ENCODE peak calls at places on chromosomes 16 and 17, in seven cellular contexts. H is sigmoid colon, F is stomach, I is ovary, P is esophagus muscularis mucosa, K is H1, A is A549. T is an unnamed sample.

GRCh38 chr17:78716814-78717393 is 65.2 kb downstream of the CYTH1 start:
- DNase-seq in P (no peak), K (peak), F (peak), I (peak), H (peak), A (peak), T (peak)

GRCh38 chr17:50480142-50480764 is 1.6 kb downstream of the RSAD1 start:
- DNase-seq in P (no peak), F (no peak), H (no peak), I (no peak), A (no peak), K (no peak), T (no peak)

GRCh38 chr16:66416981-66417700 is 10.0 kb upstream of the BEAN1 start:
- DNase-seq in P (no peak), F (no peak), H (no peak), I (no peak), A (no peak), K (no peak), T (no peak)

GRCh38 chr17:50169121-50169764 is 3.4 kb downstream of the SGCA start:
- DNase-seq in I (peak), F (no peak), K (peak), P (no peak), A (peak), H (no peak), T (no peak)

GRCh38 chr16:55323637-55324490 is at the start of gene IRX6:
- DNase-seq in F (no peak), P (no peak), K (peak), A (peak), H (no peak), I (peak), T (no peak)

GRCh38 chr16:27618611-27619380 is 68.9 kb downstream of the KATNIP start:
- DNase-seq in I (no peak), P (no peak), F (no peak), K (no peak), A (no peak), H (no peak), T (no peak)

GRCh38 chr17:75288784-75289121 is 480 bp downstream of the SLC25A19 start:
- DNase-seq in H (no peak), K (peak), F (peak), A (no peak), P (no peak), I (no peak), T (no peak)

GRCh38 chr16:49859139-49859947 is 3.4 kb upstream of the ZNF423 start:
- DNase-seq in I (peak), H (peak), F (no peak), K (no peak), P (no peak), A (no peak), T (no peak)

GRCh38 chr16:6105115-6105514 is 1007.5 kb upstream of the EEF2KMT start:
- DNase-seq in A (no peak), F (no peak), P (no peak), K (no peak), H (no peak), I (no peak), T (no peak)

GRCh38 chr17:77501101-77501566 is 360.4 kb downstream of the SEC14L1 start:
- DNase-seq in F (no peak), H (peak), K (no peak), A (peak), I (peak), P (no peak), T (no peak)

GRCh38 chr17:76051571-76051970 is 20.7 kb downstream of the SRP68 start:
- DNase-seq in F (no peak), I (no peak), K (no peak), A (no peak), P (no peak), H (no peak), T (no peak)

GRCh38 chr17:13638855-13639458 is 37.2 kb upstream of the HS3ST3A1 start:
- DNase-seq in K (no peak), I (no peak), P (no peak), H (no peak), A (no peak), F (no peak), T (no peak)

GRCh38 chr17:82287849-82288601 is 14.5 kb upstream of the CSNK1D start:
- DNase-seq in I (peak), H (peak), K (no peak), A (peak), F (peak), P (peak), T (no peak)

GRCh38 chr17:6591599-6592158 is 35.3 kb upstream of the PITPNM3 start:
- DNase-seq in H (no peak), I (no peak), K (no peak), A (peak), F (no peak), P (peak), T (no peak)

GRCh38 chr16:50311891-50312501 is 45.6 kb downstream of the ADCY7 start:
- DNase-seq in P (peak), I (no peak), F (peak), K (no peak), H (peak), A (no peak), T (no peak)

GRCh38 chr17:35002876-35003551 is 22.7 kb downstream of the LIG3 start:
- DNase-seq in H (peak), I (no peak), A (no peak), K (no peak), P (no peak), F (peak), T (no peak)

GRCh38 chr16:68328151-68328859 is 17.5 kb downstream of the PRMT7 start:
- DNase-seq in I (peak), A (peak), K (peak), H (peak), P (peak), F (peak), T (peak)

DNA sequence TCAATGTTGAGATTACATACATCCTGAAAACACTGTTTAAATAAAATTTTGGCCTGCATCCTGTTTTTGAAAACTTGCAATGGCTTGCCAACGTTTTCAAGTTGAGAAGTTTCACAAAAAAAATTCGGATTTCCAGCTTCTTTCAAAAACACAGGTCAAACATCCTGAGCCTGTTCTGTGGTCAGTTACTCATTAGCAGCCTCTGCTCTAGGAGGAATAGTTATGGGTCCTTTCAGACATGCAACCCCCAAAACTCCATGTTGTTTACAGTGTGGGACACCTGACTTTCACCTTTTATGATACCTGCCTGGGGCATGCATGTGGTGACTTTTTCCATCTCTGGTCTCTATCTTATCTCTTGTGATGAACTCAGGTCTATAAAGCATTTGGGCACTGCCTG is 577.9 kb downstream of the WWOX start:
- DNase-seq in I (no peak), A (no peak), F (no peak), H (no peak), P (no peak), K (no peak), T (no peak)
- H3K4me3 ChIP-seq in I (no peak), A (no peak), F (no peak), H (no peak), P (no peak), K (no peak), T (no peak)

GRCh38 chr17:63835167-63835720 is 7.2 kb downstream of the SMARCD2 start:
- DNase-seq in K (no peak), A (no peak), I (no peak), P (no peak), F (no peak), H (peak), T (no peak)

GRCh38 chr17:63833026-63833740 is 5.7 kb upstream of the FTSJ3 start:
- DNase-seq in H (no peak), K (no peak), F (no peak), I (no peak), A (no peak), P (no peak), T (no peak)

GRCh38 chr17:63834431-63835166 is 7.1 kb upstream of the FTSJ3 start:
- DNase-seq in A (peak), P (no peak), K (peak), F (peak), H (peak), I (no peak), T (no peak)

GRCh38 chr17:63832455-63832854 is 5.0 kb upstream of the FTSJ3 start:
- DNase-seq in I (no peak), A (no peak), H (no peak), P (no peak), K (no peak), F (no peak), T (no peak)

DNA sequence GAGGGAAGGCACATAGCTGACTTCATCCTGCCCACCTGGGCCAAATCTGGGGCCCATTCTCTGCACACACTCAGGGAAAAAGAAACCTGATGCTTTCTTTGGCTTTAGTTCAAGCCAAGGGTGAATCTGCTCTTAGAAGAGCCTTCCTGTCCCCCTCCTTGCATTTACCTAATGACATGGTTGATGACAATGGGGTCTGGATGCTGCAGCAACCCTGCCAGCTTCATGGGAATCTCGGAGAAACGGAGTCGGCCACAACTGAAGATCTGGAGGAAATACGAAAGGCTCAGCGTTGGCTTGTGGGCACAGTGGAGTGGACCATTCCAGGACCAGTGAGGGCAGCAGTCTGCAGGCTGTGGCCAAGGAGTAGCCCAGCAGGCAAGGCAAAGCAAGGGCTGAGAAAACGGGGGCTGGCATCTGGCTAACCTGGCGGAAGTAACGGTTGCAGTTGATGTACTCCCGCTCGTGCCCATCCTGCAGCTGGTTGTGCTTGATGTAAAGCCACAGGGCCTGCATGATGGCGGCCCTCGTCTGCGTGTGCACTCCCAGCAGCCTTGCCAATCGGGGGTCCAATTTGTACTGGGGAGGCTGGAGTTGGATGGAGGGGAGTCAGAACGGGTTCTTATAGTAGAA is 6.4 kb upstream of the FTSJ3 start:
- DNase-seq in K (no peak), I (no peak), F (no peak), H (no peak), P (no peak), A (no peak), T (no peak)
- TF ChIP-seq POLR2A in K (no peak), I (no peak), F (no peak), H (no peak), P (no peak), A (no peak), T (no peak)

GRCh38 chr16:87383522-87384161 is at the start of gene FBXO31:
- DNase-seq in F (peak), K (peak), H (peak), P (peak), I (peak), A (peak), T (peak)
- TF ChIP-seq EP300 in F (no peak), K (no peak), H (no peak), P (no peak), I (no peak), A (no peak), T (peak)

GRCh38 chr16:11673091-11674000 is 5.1 kb downstream of the SNN start:
- DNase-seq in F (no peak), K (no peak), I (peak), H (no peak), P (no peak), A (no peak), T (no peak)
- H3K4me3 ChIP-seq in F (no peak), K (no peak), I (no peak), H (no peak), P (no peak), A (no peak), T (no peak)

DNA sequence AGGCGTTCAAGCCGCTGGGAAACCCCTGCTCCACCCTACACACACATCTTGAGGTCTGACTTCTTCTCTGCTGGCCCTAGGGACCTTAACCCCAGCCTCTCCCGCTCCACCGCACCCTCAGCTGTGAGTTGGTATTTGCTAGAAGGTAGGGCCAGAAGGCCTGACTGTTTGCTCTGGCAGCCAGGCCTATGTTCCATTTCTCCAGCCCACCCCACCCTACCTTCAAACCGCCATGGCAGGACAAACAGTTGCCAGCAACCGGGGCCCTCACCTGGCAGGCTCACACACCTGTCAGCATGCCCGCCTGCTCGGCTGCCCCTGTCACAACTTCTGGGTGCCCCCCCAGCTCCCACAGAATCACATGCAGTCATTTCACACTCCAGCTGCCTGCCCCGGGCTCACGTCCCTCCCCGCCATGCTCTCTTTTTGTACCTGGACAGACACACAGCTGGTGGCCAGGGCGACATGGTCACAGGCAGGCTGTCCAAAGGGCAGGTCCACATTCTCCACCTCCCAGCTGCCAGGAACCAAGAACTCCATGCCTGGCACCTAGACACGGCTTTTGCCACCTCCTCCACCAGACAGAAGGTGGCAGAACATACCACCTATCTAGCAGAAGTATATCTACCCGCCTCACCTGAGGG is 2.6 kb upstream of the ATP2A3 start:
- DNase-seq in A (no peak), K (no peak), I (no peak), H (no peak), F (peak), P (no peak), T (no peak)
- TF ChIP-seq POLR2A in A (no peak), K (no peak), I (no peak), H (no peak), F (no peak), P (no peak), T (no peak)

DNA sequence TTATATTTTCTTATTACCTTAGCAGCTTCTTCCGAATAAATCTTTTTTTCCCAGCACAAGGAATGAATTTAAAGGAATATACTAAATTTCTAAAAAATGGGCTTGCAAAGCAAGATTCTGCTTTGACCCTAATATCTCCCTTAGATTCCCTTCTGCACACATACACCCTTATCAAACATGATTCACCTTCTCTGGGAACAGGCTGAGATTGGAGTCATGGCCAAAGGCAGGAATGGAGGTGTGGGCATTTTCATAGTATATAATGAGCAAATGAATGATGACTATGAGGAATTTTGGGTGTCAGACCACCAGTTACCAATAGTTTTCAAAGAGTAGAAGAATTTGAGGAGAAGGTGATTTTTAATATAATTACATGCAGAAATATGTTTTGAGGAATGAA is 231.3 kb upstream of the CDH11 start:
- DNase-seq in F (no peak), P (peak), I (no peak), H (no peak), A (no peak), K (no peak), T (no peak)
- TF ChIP-seq EP300 in F (no peak), P (no peak), I (no peak), H (no peak), A (no peak), K (no peak), T (no peak)

DNA sequence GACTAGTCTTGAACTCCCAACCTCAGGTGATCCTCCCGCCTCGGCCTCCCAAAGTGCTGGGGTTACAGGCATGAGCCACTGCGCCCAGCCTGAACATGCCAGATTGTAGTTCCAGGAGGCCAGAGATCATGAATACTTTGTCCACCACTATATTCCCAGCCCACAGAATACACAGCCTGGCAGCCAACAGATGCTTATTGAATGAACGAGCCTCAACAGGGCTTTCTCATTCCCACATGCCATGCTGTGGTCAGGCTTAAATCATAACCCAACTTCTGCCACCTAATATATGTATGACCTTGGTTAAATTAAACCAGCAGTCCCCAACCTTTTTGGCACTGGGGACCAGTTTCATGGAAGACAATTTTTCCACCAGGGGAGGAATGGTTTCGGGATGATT is 3.1 kb upstream of the TMEM219 start:
- DNase-seq in H (no peak), K (no peak), P (no peak), A (no peak), F (no peak), I (no peak), T (no peak)
- H3K4me3 ChIP-seq in H (no peak), K (no peak), P (no peak), A (no peak), F (no peak), I (no peak), T (no peak)

GRCh38 chr16:11233727-11234376 is 22.2 kb downstream of the SOCS1 start:
- DNase-seq in I (no peak), F (no peak), P (no peak), A (no peak), H (no peak), K (peak), T (no peak)

GRCh38 chr16:11231367-11231970 is 24.5 kb downstream of the SOCS1 start:
- DNase-seq in F (no peak), P (no peak), I (no peak), K (no peak), H (no peak), A (no peak), T (no peak)

GRCh38 chr16:11232302-11232851 is 23.6 kb downstream of the SOCS1 start:
- DNase-seq in A (no peak), I (no peak), K (no peak), F (no peak), H (no peak), P (no peak), T (no peak)

GRCh38 chr16:11234884-11235702 is 20.9 kb downstream of the SOCS1 start:
- DNase-seq in A (no peak), H (no peak), P (no peak), F (no peak), I (no peak), K (no peak), T (no peak)

DNA sequence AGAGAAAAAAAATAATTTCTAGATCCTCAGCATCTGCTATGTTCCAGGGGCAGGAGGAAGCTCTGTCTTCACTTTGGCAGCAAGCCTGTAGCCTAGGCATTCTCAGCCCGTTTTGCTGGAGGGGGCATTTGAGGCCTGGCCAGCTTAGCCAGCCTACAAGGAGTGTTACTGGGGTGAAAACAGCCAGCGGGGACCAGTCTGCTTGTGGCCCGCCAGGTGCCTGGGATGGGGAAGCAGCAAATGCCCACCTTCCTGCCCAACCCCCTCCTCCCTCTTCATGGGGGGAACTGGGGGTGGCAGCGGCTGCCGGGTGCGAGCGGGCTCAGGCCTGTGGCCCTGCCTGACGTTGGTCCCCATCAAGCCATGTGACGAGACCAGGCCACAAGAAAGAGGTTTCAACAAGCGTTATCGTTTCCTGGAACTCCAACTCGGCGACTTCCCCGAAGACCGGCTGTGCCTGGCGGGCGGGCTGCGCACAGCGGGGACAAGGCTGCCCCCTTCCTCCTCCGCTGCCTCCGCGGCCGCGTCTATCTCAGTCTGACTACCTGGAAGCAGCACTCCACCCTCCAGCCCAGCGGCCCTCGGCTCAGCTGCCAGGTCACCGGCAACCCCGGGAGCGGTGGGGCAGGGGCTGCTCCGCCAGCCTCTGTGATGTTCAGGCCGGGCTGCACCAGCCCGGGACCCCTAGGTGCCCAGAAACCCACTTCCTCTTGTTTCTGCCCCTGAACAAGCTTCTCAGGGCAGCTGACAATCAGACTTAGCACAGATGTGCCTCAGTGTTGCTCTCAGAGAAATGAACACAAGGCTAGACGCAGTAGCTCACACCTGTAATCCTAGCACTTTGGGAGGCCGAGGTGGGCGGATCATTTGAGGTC is 22.9 kb downstream of the SOCS1 start:
- DNase-seq in H (no peak), K (peak), I (no peak), A (no peak), F (peak), P (no peak), T (no peak)
- TF ChIP-seq POLR2A in H (no peak), K (no peak), I (no peak), A (no peak), F (no peak), P (no peak), T (peak)

GRCh38 chr17:45148183-45149036 is at the start of gene HEXIM1:
- DNase-seq in K (peak), F (peak), A (peak), P (peak), H (peak), I (peak), T (peak)
- TF ChIP-seq EP300 in K (no peak), F (no peak), A (no peak), P (no peak), H (no peak), I (peak), T (peak)

T was measured in tibial nerve.